ENCODE peak calls at places on chromosome 1, in nine cellular contexts. J, M, D, S, K, H, T, A and N are unnamed samples.

GRCh38 chr1:17648457-17649145 is 106.5 kb upstream of the ACTL8 start:
- DNase-seq in S (no peak), J (no peak), T (no peak), A (no peak), M (no peak), D (no peak), K (no peak), H (no peak), N (no peak)

GRCh38 chr1:117860906-117861610 is 68.4 kb downstream of the GDAP2 start:
- DNase-seq in D (no peak), S (no peak), A (no peak), T (no peak), J (no peak), K (no peak), H (no peak), M (no peak), N (no peak)

GRCh38 chr1:13494025-13494424 is 19.8 kb downstream of the LRRC38 start:
- DNase-seq in T (no peak), D (no peak), H (no peak), A (no peak), K (peak), M (no peak), S (no peak), J (no peak), N (no peak)

GRCh38 chr1:174815036-174815435 is 184.7 kb upstream of the CACYBP start:
- DNase-seq in K (no peak), S (no peak), H (no peak), M (peak), J (no peak), D (no peak), T (peak), A (no peak), N (no peak)

GRCh38 chr1:147600119-147601111 is 59.1 kb downstream of the BCL9 start:
- DNase-seq in J (no peak), M (peak), K (no peak), H (no peak), T (peak), A (no peak), S (no peak), D (no peak), N (no peak)

GRCh38 chr1:196678510-196678884 is 26.7 kb downstream of the CFH start:
- DNase-seq in D (no peak), S (no peak), M (peak), K (no peak), A (no peak), H (no peak), T (peak), J (no peak), N (no peak)

GRCh38 chr1:9989773-9990172 is 7.3 kb upstream of the RBP7 start:
- DNase-seq in A (no peak), D (no peak), H (no peak), K (no peak), T (no peak), M (no peak), J (no peak), S (no peak), N (no peak)

GRCh38 chr1:32636793-32637561 is 13.4 kb downstream of the ZBTB8OS start:
- DNase-seq in A (no peak), M (no peak), S (no peak), K (no peak), T (peak), D (no peak), H (peak), J (no peak), N (no peak)

GRCh38 chr1:235050911-235051360 is 77.7 kb downstream of the TOMM20 start:
- DNase-seq in S (no peak), K (no peak), T (peak), J (peak), H (peak), A (peak), D (no peak), M (peak), N (peak)

GRCh38 chr1:181038399-181038873 is 4.7 kb downstream of the MR1 start:
- DNase-seq in J (no peak), T (peak), D (no peak), K (peak), S (peak), M (peak), A (no peak), H (peak), N (no peak)

GRCh38 chr1:198669023-198669698 is 30.3 kb downstream of the PTPRC start:
- DNase-seq in M (peak), T (peak), H (no peak), K (no peak), D (no peak), J (no peak), S (no peak), A (no peak), N (no peak)

GRCh38 chr1:201826830-201827229 is 2.1 kb upstream of the IPO9 start:
- DNase-seq in D (no peak), K (no peak), H (no peak), T (peak), A (no peak), M (peak), J (no peak), S (no peak), N (no peak)

GRCh38 chr1:87084247-87084836 is 169.9 kb downstream of the HS2ST1 start:
- DNase-seq in M (no peak), K (no peak), A (no peak), T (peak), S (no peak), H (no peak), J (no peak), D (no peak), N (no peak)

GRCh38 chr1:115116511-115116910 is 27.2 kb upstream of the TSPAN2 start:
- DNase-seq in T (no peak), A (no peak), K (no peak), H (no peak), S (no peak), J (no peak), M (no peak), D (no peak), N (no peak)

GRCh38 chr1:231020816-231021215 is 19.2 kb downstream of the FAM89A start:
- DNase-seq in A (no peak), K (no peak), D (no peak), M (peak), S (no peak), J (no peak), H (no peak), T (no peak), N (no peak)
- H3K4me3 ChIP-seq in A (no peak), K (no peak), D (no peak), M (no peak), S (no peak), J (peak), H (peak), T (no peak), N (no peak)

DNA sequence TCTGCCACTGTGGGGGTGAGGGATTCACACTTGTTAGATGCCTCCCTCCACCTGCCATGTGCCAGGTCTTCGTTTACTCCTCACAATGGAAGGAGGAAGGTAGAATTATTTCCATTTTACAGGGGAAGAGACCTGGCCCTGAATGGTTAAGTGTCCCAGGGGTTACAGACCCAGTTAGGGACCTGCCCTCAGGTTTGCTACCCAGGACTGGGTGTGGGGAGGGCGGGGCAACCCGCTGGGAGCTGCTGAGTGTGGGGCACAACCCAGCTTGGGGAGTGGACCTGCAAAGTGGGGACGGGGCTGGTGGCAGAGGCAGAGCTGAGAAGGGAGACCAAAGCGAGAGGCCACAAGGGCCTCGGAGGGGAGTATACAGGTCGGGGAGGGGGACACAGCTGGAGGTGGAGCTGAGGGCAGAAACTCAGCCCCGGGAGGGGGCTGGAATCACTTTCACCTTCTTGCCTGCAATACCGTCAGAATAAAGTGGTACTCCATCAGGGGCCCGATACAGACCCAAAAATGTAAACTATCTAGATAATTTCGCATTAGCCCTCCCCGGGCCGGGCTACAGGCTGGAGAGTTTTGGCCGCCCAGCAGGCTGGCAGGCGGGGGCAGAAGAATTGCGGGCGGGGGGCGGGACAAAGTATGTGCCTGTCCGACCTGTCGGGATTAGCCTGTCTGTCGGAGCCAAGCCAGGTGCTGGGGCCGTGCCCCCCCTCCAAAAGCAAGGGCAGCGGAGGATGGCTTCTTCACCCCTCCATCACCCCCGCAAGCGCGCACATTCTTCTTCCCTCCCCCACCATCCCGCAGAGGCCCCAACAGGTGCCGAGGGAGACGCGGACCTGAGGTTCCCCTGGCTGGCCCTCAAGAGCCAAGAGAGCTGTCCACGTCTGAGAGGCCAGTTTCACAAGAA is 1.4 kb downstream of the RSPO1 start:
- DNase-seq in T (no peak), S (no peak), K (no peak), H (no peak), A (no peak), J (no peak), D (no peak), M (no peak), N (no peak)
- H3K4me3 ChIP-seq in T (no peak), S (no peak), K (no peak), H (peak), A (peak), J (no peak), D (no peak), M (no peak), N (peak)

DNA sequence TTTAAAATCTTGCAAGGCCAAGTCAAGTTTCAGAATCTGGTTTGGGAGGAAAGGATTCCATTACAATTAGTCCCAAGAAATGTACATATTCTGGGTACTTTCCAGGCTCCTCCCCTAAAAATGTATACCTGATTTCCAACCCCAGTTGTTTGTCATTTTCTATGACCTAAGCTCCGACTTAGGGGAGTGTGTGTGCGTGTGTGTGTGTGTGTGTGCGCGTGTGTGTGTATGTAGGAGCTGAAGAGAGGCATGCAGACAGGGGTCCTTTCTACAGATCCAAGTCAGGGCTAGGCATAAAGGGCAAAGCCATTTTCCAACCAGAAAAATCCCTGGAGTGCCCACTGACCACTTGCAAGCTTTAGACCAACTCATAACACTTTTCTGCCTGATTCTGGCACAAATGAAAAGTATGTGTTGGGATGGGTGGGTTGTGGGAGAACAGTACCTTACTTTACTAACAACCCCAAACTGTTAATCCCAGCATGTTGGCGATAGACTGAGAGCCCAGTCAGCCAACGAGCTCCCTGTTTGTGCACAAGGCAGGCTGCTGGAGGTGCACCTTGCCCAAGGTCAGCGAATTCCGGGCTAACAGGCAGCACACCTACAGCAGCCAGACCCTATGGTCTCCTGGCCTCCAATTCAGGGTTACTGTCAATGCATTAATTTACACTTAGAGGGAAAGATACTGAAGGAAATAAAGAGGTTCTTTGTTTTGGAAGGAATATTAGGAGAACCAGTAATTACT is 1.7 kb downstream of the TRABD2B start:
- DNase-seq in T (peak), K (no peak), J (no peak), M (no peak), H (no peak), D (no peak), S (no peak), A (no peak), N (no peak)
- H3K4me3 ChIP-seq in T (no peak), K (peak), J (peak), M (no peak), H (no peak), D (no peak), S (no peak), A (peak), N (peak)

DNA sequence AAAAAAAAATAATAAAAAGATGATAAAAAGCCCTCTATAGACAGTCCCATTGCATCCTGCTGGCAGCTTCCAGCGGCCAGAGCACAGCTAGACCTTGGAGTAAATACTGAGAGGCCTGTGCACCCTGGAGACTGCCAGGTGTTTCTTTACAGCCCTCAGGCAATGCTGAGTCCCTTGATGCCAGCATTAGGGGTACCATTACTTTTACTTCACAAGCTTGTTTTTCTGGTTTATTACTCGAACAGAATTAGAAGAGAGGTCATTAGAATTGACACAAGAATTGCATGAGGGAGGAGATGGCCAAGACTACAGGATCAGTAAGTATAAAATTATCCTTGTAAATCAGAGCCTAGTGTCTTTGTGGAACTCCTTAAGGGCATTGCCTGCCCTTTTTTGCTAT is 43.6 kb downstream of the AKNAD1 start:
- DNase-seq in T (no peak), H (no peak), M (no peak), K (no peak), S (no peak), A (no peak), J (no peak), D (no peak), N (no peak)
- H3K4me3 ChIP-seq in T (no peak), H (no peak), M (no peak), K (no peak), S (no peak), A (no peak), J (no peak), D (no peak), N (no peak)

DNA sequence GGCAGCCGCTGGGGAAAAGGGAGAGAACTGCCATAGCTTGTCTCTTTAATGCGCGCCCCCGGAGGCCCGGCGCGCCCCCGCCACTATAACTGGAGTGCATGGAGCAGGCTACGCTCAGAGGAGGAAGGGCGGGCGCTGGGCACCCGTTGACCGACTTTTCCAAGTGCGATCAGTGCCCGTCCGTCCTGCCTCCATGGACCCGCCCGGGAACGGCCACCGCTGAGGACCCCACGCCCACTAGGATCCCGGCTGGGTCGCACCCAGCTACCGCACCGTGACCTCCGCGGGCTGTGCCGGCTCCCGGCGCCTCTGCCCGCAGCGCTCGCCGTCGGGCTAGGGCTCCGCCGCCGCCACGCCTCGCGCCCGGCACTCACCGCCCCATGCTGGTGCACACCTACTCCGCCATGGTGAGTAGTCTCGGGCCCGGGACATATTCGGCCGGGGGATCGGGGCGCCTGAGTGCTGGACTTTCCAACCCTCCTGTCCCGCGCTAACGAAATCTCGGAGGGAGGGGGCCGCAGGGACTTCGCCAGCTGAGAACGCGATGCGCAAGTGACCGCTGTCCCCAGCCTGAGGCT is at the start of gene TFAP2E:
- DNase-seq in T (peak), A (no peak), K (peak), S (no peak), M (no peak), D (peak), H (peak), J (no peak), N (no peak)
- H3K4me3 ChIP-seq in T (peak), A (peak), K (peak), S (peak), M (peak), D (peak), H (peak), J (peak), N (peak)

GRCh38 chr1:118861216-118861615 is 126.9 kb downstream of the TBX15 start:
- DNase-seq in D (no peak), S (no peak), M (no peak), H (no peak), A (no peak), J (no peak), T (no peak), K (no peak), N (no peak)

GRCh38 chr1:118863688-118864087 is 124.5 kb downstream of the TBX15 start:
- DNase-seq in D (no peak), M (no peak), T (no peak), A (no peak), H (no peak), S (no peak), K (no peak), J (no peak), N (no peak)

GRCh38 chr1:118859999-118860398 is 128.1 kb downstream of the TBX15 start:
- DNase-seq in A (no peak), M (no peak), K (no peak), T (no peak), H (no peak), D (no peak), S (no peak), J (no peak), N (no peak)

GRCh38 chr1:118866330-118866729 is 121.8 kb downstream of the TBX15 start:
- DNase-seq in K (no peak), D (no peak), A (peak), M (no peak), J (no peak), T (no peak), H (no peak), S (no peak), N (no peak)

DNA sequence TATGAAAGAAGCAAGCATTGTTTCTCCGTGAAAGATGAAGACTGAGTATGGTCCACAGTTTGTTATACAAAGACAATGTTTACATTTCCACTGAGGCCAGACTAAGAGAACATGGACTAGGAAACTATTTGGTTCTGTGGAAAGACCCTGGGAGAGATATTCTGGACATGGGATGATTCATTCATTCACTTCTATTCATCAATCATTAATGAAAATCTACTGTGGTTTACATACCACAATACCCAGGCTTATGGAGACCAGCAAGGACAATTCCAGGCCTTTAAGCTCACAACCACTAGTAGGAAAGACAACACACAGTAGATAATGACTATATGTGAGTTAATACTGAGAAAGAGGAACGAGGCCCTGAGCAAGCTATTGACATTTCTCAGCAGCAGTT is 125.4 kb downstream of the TBX15 start:
- DNase-seq in S (no peak), A (no peak), T (no peak), K (no peak), J (no peak), D (no peak), H (no peak), M (no peak), N (no peak)
- H3K4me3 ChIP-seq in S (no peak), A (no peak), T (no peak), K (no peak), J (no peak), D (no peak), H (no peak), M (no peak), N (no peak)